ENCODE peak calls at places on chromosomes 4 and X, in four cellular contexts. One of them, this sample, is unnamed.
A peak's percentile ranks its signal among the peaks of the same experiment; 100 is the strongest.

GRCh38 chr4:135197650-135198049 is 996.1 kb upstream of the PABPC4L start:
- DNase-seq in brain microvascular endothelial cell: no peak
- DNase-seq in spleen: no peak
- DNase-seq in BJ: no peak
- DNase-seq in this sample: no peak

GRCh38 chr4:52573551-52573950 is 85.5 kb downstream of the USP46 start:
- DNase-seq in brain microvascular endothelial cell: no peak
- DNase-seq in BJ: no peak
- DNase-seq in spleen: no peak
- DNase-seq in this sample: no peak

GRCh38 chr4:37453361-37454262 is 209.1 kb downstream of the NWD2 start:
- DNase-seq in brain microvascular endothelial cell: peak; percentile 1
- DNase-seq in spleen: peak; percentile 86
- DNase-seq in BJ: no peak
- DNase-seq in this sample: peak; percentile 34

GRCh38 chr4:158769175-158769831 is 477 bp downstream of the FNIP2 start:
- DNase-seq in BJ: no peak
- DNase-seq in brain microvascular endothelial cell: no peak
- DNase-seq in spleen: peak; percentile 88
- DNase-seq in this sample: peak; percentile 45

GRCh38 chr4:72569719-72570235 is 756 bp upstream of the ADAMTS3 start:
- DNase-seq in spleen: no peak
- DNase-seq in BJ: no peak
- DNase-seq in brain microvascular endothelial cell: no peak
- DNase-seq in this sample: peak; percentile 7

GRCh38 chrX:114797494-114797893 is 213.6 kb downstream of the HTR2C start:
- DNase-seq in BJ: no peak
- DNase-seq in brain microvascular endothelial cell: no peak
- DNase-seq in spleen: no peak
- DNase-seq in this sample: no peak

GRCh38 chr4:84660606-84661005 is 77.7 kb downstream of the CDS1 start:
- DNase-seq in spleen: no peak
- DNase-seq in brain microvascular endothelial cell: no peak
- DNase-seq in BJ: no peak
- DNase-seq in this sample: no peak

GRCh38 chr4:147778942-147779341 is 47.1 kb downstream of the ARHGAP10 start:
- DNase-seq in BJ: no peak
- DNase-seq in spleen: no peak
- DNase-seq in brain microvascular endothelial cell: no peak
- DNase-seq in this sample: no peak

GRCh38 chrX:47321386-47321785 is 49.0 kb upstream of the ZNF157 start:
- DNase-seq in BJ: no peak
- DNase-seq in spleen: peak; percentile 69
- DNase-seq in brain microvascular endothelial cell: peak; percentile 36
- DNase-seq in this sample: peak; percentile 44

GRCh38 chr4:100106982-100107381 is 83.3 kb downstream of the DDIT4L start:
- DNase-seq in spleen: no peak
- DNase-seq in BJ: no peak
- DNase-seq in brain microvascular endothelial cell: no peak
- DNase-seq in this sample: no peak

GRCh38 chrX:3177851-3178250 is 136.6 kb downstream of the ARSF start:
- DNase-seq in spleen: no peak
- DNase-seq in BJ: no peak
- DNase-seq in brain microvascular endothelial cell: no peak
- DNase-seq in this sample: peak; percentile 72

GRCh38 chr4:96315815-96316214 is 475.9 kb downstream of the PDHA2 start:
- DNase-seq in BJ: no peak
- DNase-seq in brain microvascular endothelial cell: no peak
- DNase-seq in spleen: no peak
- DNase-seq in this sample: no peak

GRCh38 chr4:74446896-74447295 is 2.0 kb downstream of the AREG start:
- DNase-seq in spleen: no peak
- DNase-seq in brain microvascular endothelial cell: no peak
- DNase-seq in BJ: no peak
- DNase-seq in this sample: no peak

GRCh38 chrX:10901290-10901633 is 209.9 kb upstream of the HCCS start:
- DNase-seq in brain microvascular endothelial cell: no peak
- DNase-seq in BJ: no peak
- DNase-seq in spleen: no peak
- DNase-seq in this sample: no peak

GRCh38 chrX:57367649-57368048 is 81.1 kb downstream of the FAAH2 start:
- DNase-seq in spleen: no peak
- DNase-seq in brain microvascular endothelial cell: no peak
- DNase-seq in BJ: no peak
- DNase-seq in this sample: no peak

GRCh38 chrX:29488919-29489318 is 726.4 kb upstream of the MAGEB2 start:
- DNase-seq in spleen: no peak
- DNase-seq in brain microvascular endothelial cell: no peak
- DNase-seq in BJ: no peak
- DNase-seq in this sample: no peak

GRCh38 chrX:30635630-30636029 is 17.6 kb upstream of the GK start:
- DNase-seq in spleen: no peak
- DNase-seq in brain microvascular endothelial cell: no peak
- DNase-seq in BJ: no peak
- DNase-seq in this sample: no peak

GRCh38 chr4:66649236-66649635 is 896.1 kb downstream of the CENPC start:
- DNase-seq in brain microvascular endothelial cell: no peak
- DNase-seq in BJ: no peak
- DNase-seq in spleen: no peak
- DNase-seq in this sample: no peak

GRCh38 chrX:39969099-39969825 is 128.5 kb downstream of the BCOR start:
- DNase-seq in BJ: no peak
- DNase-seq in brain microvascular endothelial cell: no peak
- DNase-seq in spleen: no peak
- DNase-seq in this sample: no peak

GRCh38 chrX:39605183-39605582 is 492.6 kb downstream of the BCOR start:
- DNase-seq in spleen: no peak
- DNase-seq in brain microvascular endothelial cell: no peak
- DNase-seq in BJ: no peak
- DNase-seq in this sample: no peak

GRCh38 chr4:53049528-53049927 is 187.4 kb downstream of the RASL11B start:
- DNase-seq in BJ: no peak
- DNase-seq in brain microvascular endothelial cell: no peak
- DNase-seq in spleen: no peak
- DNase-seq in this sample: no peak

GRCh38 chrX:132046533-132046932 is 23.4 kb downstream of the STK26 start:
- DNase-seq in spleen: no peak
- DNase-seq in BJ: no peak
- DNase-seq in brain microvascular endothelial cell: no peak
- DNase-seq in this sample: no peak

GRCh38 chr4:45662996-45663395 is 460.9 kb downstream of the GABRG1 start:
- DNase-seq in spleen: no peak
- DNase-seq in brain microvascular endothelial cell: peak; percentile 17
- DNase-seq in BJ: no peak
- DNase-seq in this sample: peak; percentile 48

DNA sequence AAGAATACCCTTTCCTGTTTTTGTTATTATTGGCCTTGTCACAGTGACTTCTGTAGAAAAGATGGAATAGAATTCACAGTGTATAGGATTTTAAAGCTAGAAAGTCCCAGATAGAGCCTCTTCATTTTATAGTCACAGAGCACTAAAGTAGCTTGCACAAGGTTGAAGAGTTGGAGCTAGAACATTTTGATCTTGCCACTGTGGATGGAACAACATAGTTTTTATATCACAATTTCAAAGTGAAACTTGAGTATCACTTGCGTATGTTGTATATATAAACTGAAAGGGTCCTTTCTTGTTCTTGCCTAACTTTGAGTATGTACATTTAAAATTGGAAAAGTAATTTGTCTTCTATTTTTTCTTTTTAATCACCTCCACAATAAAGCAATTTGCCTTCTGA is 2.7 kb downstream of the USO1 start:
- DNase-seq in BJ: no peak
- DNase-seq in brain microvascular endothelial cell: no peak
- DNase-seq in spleen: no peak
- DNase-seq in this sample: no peak
- H3K4me3 ChIP-seq in BJ: no peak overlapping the region
- H3K4me3 ChIP-seq in brain microvascular endothelial cell: no peak overlapping the region
- H3K4me3 ChIP-seq in spleen: no peak overlapping the region
- H3K4me3 ChIP-seq in this sample: no peak overlapping the region

DNA sequence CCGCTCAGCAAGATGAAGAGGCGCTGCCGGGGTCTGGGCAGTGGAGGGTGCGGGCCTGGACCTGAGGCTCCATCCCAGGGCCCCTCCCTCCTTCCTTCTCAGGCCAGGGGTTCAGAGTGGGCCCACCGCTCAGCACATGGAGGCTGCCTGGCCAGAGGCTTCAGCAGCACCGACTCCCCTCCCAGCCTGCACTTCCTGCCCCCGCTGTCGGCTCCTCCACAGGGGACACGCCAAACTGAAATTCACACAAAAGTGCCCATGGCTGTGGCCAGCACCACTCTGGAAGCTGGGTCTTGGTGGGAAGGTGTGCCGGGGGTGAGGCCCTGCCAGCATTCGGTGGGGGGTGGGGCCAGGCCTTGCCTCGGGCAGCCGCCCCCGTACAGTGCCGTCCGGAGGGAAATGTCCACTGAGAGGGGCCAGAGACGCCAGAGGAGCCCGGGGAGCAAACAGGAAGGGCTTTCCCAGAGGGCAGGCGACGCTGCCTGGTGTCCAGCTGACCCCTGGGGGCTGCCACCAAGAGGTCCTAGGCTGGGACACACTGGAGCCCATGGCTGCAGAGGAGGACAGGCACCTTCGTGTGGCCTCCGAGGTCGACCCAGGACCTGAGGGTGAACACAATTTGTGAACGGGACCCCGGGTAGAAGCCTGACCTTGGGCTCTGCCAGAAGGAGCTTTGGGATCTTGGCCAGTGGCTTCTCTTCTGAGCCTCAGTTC is 84.6 kb upstream of the AFAP1 start:
- DNase-seq in spleen: no peak
- DNase-seq in brain microvascular endothelial cell: no peak
- DNase-seq in BJ: no peak
- DNase-seq in this sample: no peak
- H3K27me3 ChIP-seq in spleen: no peaks in the 10 kb centered on the region
- H3K27me3 ChIP-seq in brain microvascular endothelial cell: peaks cover 19% of the 10 kb centered on the region
- H3K27me3 ChIP-seq in BJ: peaks cover 6% of the 10 kb centered on the region
- H3K27me3 ChIP-seq in this sample: peaks cover 2% of the 10 kb centered on the region

GRCh38 chr4:168550071-168550766 is 53.4 kb downstream of the PALLD start:
- DNase-seq in brain microvascular endothelial cell: no peak
- DNase-seq in spleen: no peak
- DNase-seq in BJ: no peak
- DNase-seq in this sample: no peak

GRCh38 chr4:168553714-168554370 is 57.0 kb downstream of the PALLD start:
- DNase-seq in spleen: no peak
- DNase-seq in brain microvascular endothelial cell: no peak
- DNase-seq in BJ: no peak
- DNase-seq in this sample: no peak

GRCh38 chr4:168551945-168552695 is 55.3 kb downstream of the PALLD start:
- DNase-seq in BJ: no peak
- DNase-seq in spleen: no peak
- DNase-seq in brain microvascular endothelial cell: no peak
- DNase-seq in this sample: no peak

GRCh38 chr4:168551211-168551610 is 54.4 kb downstream of the PALLD start:
- DNase-seq in BJ: peak; percentile 78
- DNase-seq in brain microvascular endothelial cell: no peak
- DNase-seq in spleen: no peak
- DNase-seq in this sample: peak; percentile 70

DNA sequence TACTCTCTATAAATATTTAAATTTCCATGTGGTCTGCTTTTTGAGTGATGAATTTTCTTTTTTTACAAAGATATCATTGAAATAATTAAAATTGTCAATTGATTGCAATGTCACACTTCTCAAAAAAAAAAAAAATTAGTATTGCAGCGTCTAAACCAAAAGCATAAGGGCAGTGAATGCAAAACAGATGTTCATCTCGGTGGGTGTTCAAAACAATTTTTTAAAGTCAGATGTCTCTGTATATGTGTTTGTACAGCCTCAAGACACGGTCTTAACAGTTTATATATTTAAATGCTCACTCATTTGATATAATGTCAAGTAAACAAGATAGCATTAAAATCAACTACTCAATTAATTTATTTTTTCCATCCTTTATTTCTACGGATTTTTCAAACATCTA is 52.3 kb downstream of the PALLD start:
- DNase-seq in brain microvascular endothelial cell: no peak
- DNase-seq in BJ: no peak
- DNase-seq in spleen: no peak
- DNase-seq in this sample: no peak
- H3K4me3 ChIP-seq in brain microvascular endothelial cell: no peak overlapping the region
- H3K4me3 ChIP-seq in BJ: no peak overlapping the region
- H3K4me3 ChIP-seq in spleen: no peak overlapping the region
- H3K4me3 ChIP-seq in this sample: no peak overlapping the region

GRCh38 chr4:185480016-185480732 is 8.6 kb upstream of the CCDC110 start:
- DNase-seq in brain microvascular endothelial cell: no peak
- DNase-seq in spleen: no peak
- DNase-seq in BJ: no peak
- DNase-seq in this sample: no peak

GRCh38 chr4:185479507-185479971 is 8.0 kb upstream of the CCDC110 start:
- DNase-seq in brain microvascular endothelial cell: no peak
- DNase-seq in BJ: no peak
- DNase-seq in spleen: no peak
- DNase-seq in this sample: peak; percentile 19

GRCh38 chr4:185481390-185481789 is 9.9 kb upstream of the CCDC110 start:
- DNase-seq in brain microvascular endothelial cell: no peak
- DNase-seq in spleen: no peak
- DNase-seq in BJ: no peak
- DNase-seq in this sample: no peak
- H3K27me3 ChIP-seq in brain microvascular endothelial cell: no peaks in the 10 kb centered on the region
- H3K27me3 ChIP-seq in spleen: peaks cover 4% of the 10 kb centered on the region
- H3K27me3 ChIP-seq in BJ: peaks cover 3% of the 10 kb centered on the region
- H3K27me3 ChIP-seq in this sample: peaks cover 1% of the 10 kb centered on the region

GRCh38 chr4:146247356-146247755 is 33.0 kb downstream of the REELD1 start:
- DNase-seq in brain microvascular endothelial cell: no peak
- DNase-seq in spleen: no peak
- DNase-seq in BJ: no peak
- DNase-seq in this sample: no peak

GRCh38 chr4:146244496-146244895 is 30.2 kb downstream of the REELD1 start:
- DNase-seq in spleen: no peak
- DNase-seq in brain microvascular endothelial cell: no peak
- DNase-seq in BJ: no peak
- DNase-seq in this sample: no peak

GRCh38 chr4:146245246-146245645 is 30.9 kb downstream of the REELD1 start:
- DNase-seq in spleen: no peak
- DNase-seq in brain microvascular endothelial cell: peak; percentile 18
- DNase-seq in BJ: no peak
- DNase-seq in this sample: no peak

GRCh38 chr4:146246381-146246780 is 32.0 kb downstream of the REELD1 start:
- DNase-seq in spleen: no peak
- DNase-seq in brain microvascular endothelial cell: no peak
- DNase-seq in BJ: no peak
- DNase-seq in this sample: no peak

DNA sequence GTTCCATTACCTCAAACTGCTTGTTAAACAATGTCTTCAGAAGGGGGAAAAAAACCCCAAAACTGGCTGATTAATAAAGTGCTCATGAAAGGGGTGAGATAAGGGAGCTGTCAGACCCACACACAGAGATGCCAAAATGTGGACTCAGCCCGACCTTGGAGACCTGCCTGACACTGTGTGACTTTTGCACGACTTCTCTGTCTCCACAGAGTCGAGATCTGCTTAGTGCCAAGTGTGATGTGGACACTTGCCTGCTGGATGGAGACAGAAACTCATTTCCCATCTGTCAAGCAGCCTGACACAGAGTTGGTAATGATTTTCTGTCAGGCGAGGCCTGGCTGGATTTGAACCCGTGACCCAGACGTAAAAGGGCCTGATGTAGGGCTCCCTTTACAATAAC is 31.6 kb downstream of the REELD1 start:
- DNase-seq in BJ: no peak
- DNase-seq in spleen: no peak
- DNase-seq in brain microvascular endothelial cell: no peak
- DNase-seq in this sample: no peak
- H3K4me3 ChIP-seq in BJ: no peak overlapping the region
- H3K4me3 ChIP-seq in spleen: no peak overlapping the region
- H3K4me3 ChIP-seq in brain microvascular endothelial cell: no peak overlapping the region
- H3K4me3 ChIP-seq in this sample: no peak overlapping the region